ENCODE peak calls at places on chromosomes 7 and 10, in six cellular contexts. One of them, this sample, is unnamed.

GRCh38 chr7:105306160-105306784 is 82.4 kb downstream of the SRPK2 start:
- DNase-seq in neuronal stem cell: no peak
- DNase-seq in IMR-90: no peak
- DNase-seq in mesenchymal stem cell: no peak
- DNase-seq in trophoblast cell: no peak
- DNase-seq in H1: no peak
- DNase-seq in this sample: no peak

GRCh38 chr10:102613761-102614160 is 30.5 kb upstream of the TRIM8 start:
- DNase-seq in neuronal stem cell: no peak
- DNase-seq in IMR-90: peak
- DNase-seq in mesenchymal stem cell: no peak
- DNase-seq in trophoblast cell: no peak
- DNase-seq in H1: no peak
- DNase-seq in this sample: no peak

GRCh38 chr7:24812313-24812945 is 55.2 kb upstream of the GSDME start:
- DNase-seq in neuronal stem cell: peak
- DNase-seq in IMR-90: peak
- DNase-seq in mesenchymal stem cell: peak
- DNase-seq in trophoblast cell: peak
- DNase-seq in H1: peak
- DNase-seq in this sample: peak

GRCh38 chr10:48611133-48611532 is 6.3 kb upstream of the ARHGAP22 start:
- DNase-seq in neuronal stem cell: no peak
- DNase-seq in IMR-90: no peak
- DNase-seq in mesenchymal stem cell: no peak
- DNase-seq in trophoblast cell: no peak
- DNase-seq in H1: peak
- DNase-seq in this sample: no peak

GRCh38 chr7:90706067-90706716 is 110.1 kb downstream of the CDK14 start:
- DNase-seq in neuronal stem cell: no peak
- DNase-seq in IMR-90: peak
- DNase-seq in mesenchymal stem cell: peak
- DNase-seq in trophoblast cell: no peak
- DNase-seq in H1: no peak
- DNase-seq in this sample: no peak

GRCh38 chr10:127441350-127442219 is 107.5 kb upstream of the NPS start:
- DNase-seq in neuronal stem cell: no peak
- DNase-seq in IMR-90: no peak
- DNase-seq in mesenchymal stem cell: no peak
- DNase-seq in trophoblast cell: no peak
- DNase-seq in H1: peak
- DNase-seq in this sample: peak

GRCh38 chr10:52437205-52437646 is 123.1 kb downstream of the DKK1 start:
- DNase-seq in neuronal stem cell: no peak
- DNase-seq in IMR-90: peak
- DNase-seq in mesenchymal stem cell: no peak
- DNase-seq in trophoblast cell: no peak
- DNase-seq in H1: no peak
- DNase-seq in this sample: no peak

GRCh38 chr7:140417456-140418155 is 13.7 kb downstream of the RAB19 start:
- DNase-seq in neuronal stem cell: no peak
- DNase-seq in IMR-90: no peak
- DNase-seq in mesenchymal stem cell: no peak
- DNase-seq in trophoblast cell: no peak
- DNase-seq in H1: no peak
- DNase-seq in this sample: no peak

GRCh38 chr7:40881405-40881926 is 746.7 kb downstream of the SUGCT start:
- DNase-seq in neuronal stem cell: no peak
- DNase-seq in IMR-90: no peak
- DNase-seq in mesenchymal stem cell: no peak
- DNase-seq in trophoblast cell: no peak
- DNase-seq in H1: no peak
- DNase-seq in this sample: no peak

GRCh38 chr7:121032645-121033460 is 44.3 kb downstream of the CPED1 start:
- DNase-seq in neuronal stem cell: no peak
- DNase-seq in IMR-90: peak
- DNase-seq in mesenchymal stem cell: peak
- DNase-seq in trophoblast cell: no peak
- DNase-seq in H1: no peak
- DNase-seq in this sample: no peak

GRCh38 chr7:29196191-29196590 is 1.6 kb downstream of the CHN2 start:
- DNase-seq in neuronal stem cell: no peak
- DNase-seq in IMR-90: no peak
- DNase-seq in mesenchymal stem cell: no peak
- DNase-seq in trophoblast cell: no peak
- DNase-seq in H1: no peak
- DNase-seq in this sample: no peak

DNA sequence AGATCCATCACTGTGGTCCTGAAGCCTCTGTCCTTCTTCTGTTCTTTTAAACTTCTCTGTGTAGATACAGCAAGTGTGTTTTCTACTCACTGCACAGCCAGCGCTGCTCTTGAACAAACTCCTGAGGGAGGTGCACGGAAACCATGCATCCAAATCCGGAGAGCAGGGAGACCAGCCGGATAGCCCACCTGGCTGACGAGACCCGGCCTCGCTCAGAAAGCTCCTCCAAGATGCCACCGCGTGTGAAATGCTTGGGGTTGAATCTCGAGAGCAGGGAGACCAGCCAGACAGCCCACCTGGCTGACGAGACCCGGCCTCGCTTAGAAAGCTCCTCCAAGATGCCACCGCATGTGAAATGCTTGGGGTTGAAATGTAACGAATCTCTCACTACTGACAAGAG is 602.0 kb downstream of the PTPRN2 start:
- DNase-seq in neuronal stem cell: no peak
- DNase-seq in IMR-90: no peak
- DNase-seq in mesenchymal stem cell: no peak
- DNase-seq in trophoblast cell: no peak
- DNase-seq in H1: no peak
- DNase-seq in this sample: no peak
- H2AK5ac ChIP-seq in neuronal stem cell: no peak
- H2AK5ac ChIP-seq in IMR-90: no peak
- H2AK5ac ChIP-seq in mesenchymal stem cell: no peak
- H2AK5ac ChIP-seq in trophoblast cell: no peak
- H2AK5ac ChIP-seq in H1: no peak
- H2AK5ac ChIP-seq in this sample: no peak

GRCh38 chr7:42945821-42946615 is 13.8 kb downstream of the MRPL32 start:
- DNase-seq in neuronal stem cell: no peak
- DNase-seq in IMR-90: no peak
- DNase-seq in mesenchymal stem cell: peak
- DNase-seq in trophoblast cell: no peak
- DNase-seq in H1: no peak
- DNase-seq in this sample: no peak
- H3K4me3 ChIP-seq in neuronal stem cell: no peak
- H3K4me3 ChIP-seq in IMR-90: no peak
- H3K4me3 ChIP-seq in mesenchymal stem cell: peak
- H3K4me3 ChIP-seq in trophoblast cell: no peak
- H3K4me3 ChIP-seq in H1: no peak
- H3K4me3 ChIP-seq in this sample: no peak

GRCh38 chr10:77920495-77920894 is 6.1 kb downstream of the DLG5 start:
- DNase-seq in neuronal stem cell: no peak
- DNase-seq in IMR-90: no peak
- DNase-seq in mesenchymal stem cell: no peak
- DNase-seq in trophoblast cell: no peak
- DNase-seq in H1: no peak
- DNase-seq in this sample: no peak

GRCh38 chr10:77919713-77920108 is 6.8 kb downstream of the DLG5 start:
- DNase-seq in neuronal stem cell: no peak
- DNase-seq in IMR-90: peak
- DNase-seq in mesenchymal stem cell: peak
- DNase-seq in trophoblast cell: peak
- DNase-seq in H1: no peak
- DNase-seq in this sample: no peak

GRCh38 chr10:77922055-77922454 is 4.5 kb downstream of the DLG5 start:
- DNase-seq in neuronal stem cell: no peak
- DNase-seq in IMR-90: no peak
- DNase-seq in mesenchymal stem cell: no peak
- DNase-seq in trophoblast cell: no peak
- DNase-seq in H1: no peak
- DNase-seq in this sample: no peak

GRCh38 chr10:77922551-77923179 is 3.9 kb downstream of the DLG5 start:
- DNase-seq in neuronal stem cell: no peak
- DNase-seq in IMR-90: no peak
- DNase-seq in mesenchymal stem cell: no peak
- DNase-seq in trophoblast cell: no peak
- DNase-seq in H1: no peak
- DNase-seq in this sample: no peak

DNA sequence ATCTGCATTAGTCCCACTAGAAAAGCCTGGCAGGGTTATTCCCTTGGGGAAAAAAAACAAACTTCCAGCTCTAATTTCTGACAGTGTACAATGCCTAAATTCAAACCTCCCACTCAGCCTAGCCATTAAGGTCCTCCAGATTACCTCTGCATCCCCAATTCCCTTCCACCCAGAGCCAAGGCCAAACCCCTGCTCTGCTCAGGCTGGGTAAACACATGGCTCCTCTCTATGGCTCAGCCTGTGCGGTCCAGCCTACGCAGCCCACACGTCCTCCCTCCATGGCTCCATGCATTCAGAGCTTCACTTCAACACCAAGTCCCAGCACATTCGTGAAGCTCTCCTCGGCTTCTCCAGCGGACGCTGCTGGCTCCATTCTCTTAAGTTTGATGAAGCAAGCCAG is 5.2 kb downstream of the DLG5 start:
- DNase-seq in neuronal stem cell: no peak
- DNase-seq in IMR-90: no peak
- DNase-seq in mesenchymal stem cell: no peak
- DNase-seq in trophoblast cell: no peak
- DNase-seq in H1: no peak
- DNase-seq in this sample: no peak
- H2AK5ac ChIP-seq in neuronal stem cell: peak
- H2AK5ac ChIP-seq in IMR-90: peak
- H2AK5ac ChIP-seq in mesenchymal stem cell: no peak
- H2AK5ac ChIP-seq in trophoblast cell: no peak
- H2AK5ac ChIP-seq in H1: no peak
- H2AK5ac ChIP-seq in this sample: no peak

GRCh38 chr10:93074137-93074596 is 474 bp downstream of the CYP26A1 start:
- DNase-seq in neuronal stem cell: no peak
- DNase-seq in IMR-90: no peak
- DNase-seq in mesenchymal stem cell: no peak
- DNase-seq in trophoblast cell: no peak
- DNase-seq in H1: no peak
- DNase-seq in this sample: peak
- H3K4me3 ChIP-seq in neuronal stem cell: peak
- H3K4me3 ChIP-seq in IMR-90: no peak
- H3K4me3 ChIP-seq in mesenchymal stem cell: no peak
- H3K4me3 ChIP-seq in trophoblast cell: peak
- H3K4me3 ChIP-seq in H1: peak
- H3K4me3 ChIP-seq in this sample: peak

DNA sequence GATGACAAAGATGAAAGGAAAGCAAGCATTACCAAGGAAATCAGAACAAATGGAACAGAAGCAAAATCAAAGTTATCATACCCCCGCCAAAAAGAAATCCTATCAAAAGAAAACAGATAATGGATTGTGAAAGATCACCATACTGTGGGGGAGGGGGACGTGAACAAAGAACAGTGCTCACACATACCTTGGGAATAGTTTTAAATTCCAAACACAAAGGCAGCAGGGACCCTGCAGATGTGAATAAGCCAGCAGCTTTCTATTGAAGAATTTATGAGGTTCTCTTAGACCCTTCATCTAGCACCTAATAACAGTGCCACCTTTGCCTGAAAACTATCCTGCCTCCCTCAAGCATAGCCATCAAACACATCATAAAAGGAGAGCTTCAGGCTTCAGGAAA is 94.0 kb downstream of the AKR1D1 start:
- DNase-seq in neuronal stem cell: no peak
- DNase-seq in IMR-90: no peak
- DNase-seq in mesenchymal stem cell: no peak
- DNase-seq in trophoblast cell: no peak
- DNase-seq in H1: no peak
- DNase-seq in this sample: peak
- H2AK5ac ChIP-seq in neuronal stem cell: no peak
- H2AK5ac ChIP-seq in IMR-90: no peak
- H2AK5ac ChIP-seq in mesenchymal stem cell: no peak
- H2AK5ac ChIP-seq in trophoblast cell: no peak
- H2AK5ac ChIP-seq in H1: peak
- H2AK5ac ChIP-seq in this sample: no peak

GRCh38 chr7:131524116-131524515 is 32.3 kb downstream of the PODXL start:
- DNase-seq in neuronal stem cell: no peak
- DNase-seq in IMR-90: no peak
- DNase-seq in mesenchymal stem cell: no peak
- DNase-seq in trophoblast cell: no peak
- DNase-seq in H1: no peak
- DNase-seq in this sample: no peak

GRCh38 chr7:131525820-131526219 is 30.6 kb downstream of the PODXL start:
- DNase-seq in neuronal stem cell: no peak
- DNase-seq in IMR-90: peak
- DNase-seq in mesenchymal stem cell: no peak
- DNase-seq in trophoblast cell: no peak
- DNase-seq in H1: no peak
- DNase-seq in this sample: no peak

GRCh38 chr7:131521651-131522163 is 34.7 kb downstream of the PODXL start:
- DNase-seq in neuronal stem cell: no peak
- DNase-seq in IMR-90: no peak
- DNase-seq in mesenchymal stem cell: no peak
- DNase-seq in trophoblast cell: no peak
- DNase-seq in H1: no peak
- DNase-seq in this sample: peak

GRCh38 chr7:131524699-131525098 is 31.7 kb downstream of the PODXL start:
- DNase-seq in neuronal stem cell: no peak
- DNase-seq in IMR-90: no peak
- DNase-seq in mesenchymal stem cell: no peak
- DNase-seq in trophoblast cell: no peak
- DNase-seq in H1: no peak
- DNase-seq in this sample: no peak

DNA sequence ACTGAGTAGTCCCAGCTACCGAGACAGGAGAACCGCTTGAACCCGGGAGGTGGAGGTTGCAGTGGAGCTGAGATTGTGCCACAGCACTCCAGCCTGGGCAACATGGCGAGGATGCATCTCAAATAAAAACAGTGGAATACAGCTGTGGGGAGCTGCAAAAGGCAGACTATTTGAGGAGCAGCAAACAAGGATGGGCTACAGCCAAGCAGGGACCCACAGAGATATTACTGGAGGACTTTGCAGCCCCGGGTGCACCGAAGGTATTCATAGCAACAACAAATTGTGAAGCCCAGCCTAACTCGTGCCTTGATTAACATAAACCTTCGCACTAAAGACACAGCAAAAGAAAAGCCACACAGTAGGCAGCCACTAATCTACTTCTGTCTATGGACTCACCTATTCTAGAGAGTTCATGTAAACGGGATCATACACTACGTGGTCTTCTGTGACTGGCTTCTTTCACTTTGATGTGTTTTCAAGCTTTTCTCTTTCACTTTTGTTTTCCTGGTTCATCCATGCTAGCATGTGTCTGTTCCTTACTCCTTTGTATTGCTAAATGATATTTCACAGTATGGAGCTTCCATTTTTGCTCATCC is 34.0 kb downstream of the PODXL start:
- DNase-seq in neuronal stem cell: no peak
- DNase-seq in IMR-90: no peak
- DNase-seq in mesenchymal stem cell: peak
- DNase-seq in trophoblast cell: no peak
- DNase-seq in H1: no peak
- DNase-seq in this sample: no peak
- H3K4me3 ChIP-seq in neuronal stem cell: no peak
- H3K4me3 ChIP-seq in IMR-90: peak
- H3K4me3 ChIP-seq in mesenchymal stem cell: peak
- H3K4me3 ChIP-seq in trophoblast cell: no peak
- H3K4me3 ChIP-seq in H1: no peak
- H3K4me3 ChIP-seq in this sample: no peak

This sample was measured in mesendoderm.